ENCODE peak calls at places on chromosomes 3 and 15, in seven cellular contexts. H is ovary, T is adipocyte, W is esophagus muscularis mucosa, X is stomach, P is HepG2, M is hepatocyte. Z is an unnamed sample.

GRCh38 chr3:114490829-114491228 is 197.0 kb downstream of the TIGIT start:
- DNase-seq in M (no peak), W (no peak), X (no peak), P (no peak), H (no peak), T (no peak), Z (no peak)

GRCh38 chr3:53726654-53727053 is 119.6 kb downstream of the CHDH start:
- DNase-seq in H (no peak), T (no peak), X (no peak), M (no peak), W (no peak), P (no peak), Z (no peak)

GRCh38 chr3:132543016-132543739 is 53.9 kb upstream of the ACKR4 start:
- DNase-seq in T (peak; percentile 92), P (peak; percentile 53), H (no peak), X (no peak), W (no peak), M (peak; percentile 26), Z (no peak)

GRCh38 chr3:59510576-59510975 is 460.8 kb upstream of the CFAP20DC start:
- DNase-seq in W (no peak), T (no peak), H (no peak), M (no peak), P (no peak), X (no peak), Z (no peak)

GRCh38 chr15:99169769-99170311 is 65.0 kb downstream of the SYNM start:
- DNase-seq in X (no peak), P (no peak), M (peak; percentile 48), H (peak; percentile 42), W (peak; percentile 93), T (peak; percentile 65), Z (no peak)

GRCh38 chr15:92623435-92623834 is 32.1 kb downstream of the FAM174B start:
- DNase-seq in T (no peak), X (no peak), M (no peak), H (no peak), W (no peak), P (no peak), Z (peak; percentile 73)

GRCh38 chr3:16523778-16524177 is 10.3 kb upstream of the RFTN1 start:
- DNase-seq in P (no peak), M (no peak), W (no peak), X (no peak), T (no peak), H (no peak), Z (no peak)

GRCh38 chr3:10946526-10946925 is 46.0 kb upstream of the SLC6A1 start:
- DNase-seq in P (no peak), X (no peak), W (no peak), H (no peak), M (no peak), T (no peak), Z (no peak)

GRCh38 chr3:152389316-152389934 is 120.7 kb downstream of the MBNL1 start:
- DNase-seq in W (no peak), P (no peak), M (no peak), H (no peak), T (no peak), X (no peak), Z (no peak)

GRCh38 chr3:24242012-24242698 is 252.5 kb downstream of the THRB start:
- DNase-seq in H (no peak), X (peak; percentile 31), M (no peak), P (no peak), W (no peak), T (peak; percentile 84), Z (no peak)

GRCh38 chr3:28575100-28575747 is 226.6 kb upstream of the AZI2 start:
- DNase-seq in X (peak; percentile 26), H (no peak), P (no peak), M (peak; percentile 37), T (peak; percentile 8), W (no peak), Z (peak; percentile 34)

GRCh38 chr15:69610264-69610663 is 157.6 kb downstream of the RPLP1 start:
- DNase-seq in T (peak; percentile 42), P (no peak), H (no peak), W (no peak), M (no peak), X (no peak), Z (no peak)

GRCh38 chr15:39624806-39625205 is 43.9 kb downstream of the THBS1 start:
- DNase-seq in W (no peak), X (peak; percentile 39), H (peak; percentile 42), T (peak; percentile 75), M (peak; percentile 43), P (peak; percentile 50), Z (peak; percentile 68)

GRCh38 chr3:61564405-61565059 is 3.2 kb downstream of the PTPRG start:
- DNase-seq in M (peak; percentile 90), P (no peak), X (peak; percentile 66), W (no peak), T (peak; percentile 85), H (peak; percentile 90), Z (peak; percentile 90)

GRCh38 chr3:79973917-79974595 is 206.3 kb upstream of the ROBO1 start:
- DNase-seq in W (no peak), X (no peak), P (no peak), H (no peak), T (peak; percentile 4), M (no peak), Z (no peak)

GRCh38 chr3:157819415-157819814 is 286.8 kb downstream of the SHOX2 start:
- DNase-seq in X (no peak), W (no peak), T (no peak), M (no peak), P (no peak), H (no peak), Z (no peak)

GRCh38 chr3:128484404-128485282 is 8.4 kb downstream of the GATA2 start:
- DNase-seq in H (no peak), X (no peak), P (no peak), W (no peak), T (peak; percentile 62), M (no peak), Z (peak; percentile 39)

GRCh38 chr15:74387988-74388955 is 20.8 kb upstream of the CYP11A1 start:
- DNase-seq in X (no peak), M (no peak), P (peak; percentile 43), T (no peak), H (no peak), W (no peak), Z (no peak)

DNA sequence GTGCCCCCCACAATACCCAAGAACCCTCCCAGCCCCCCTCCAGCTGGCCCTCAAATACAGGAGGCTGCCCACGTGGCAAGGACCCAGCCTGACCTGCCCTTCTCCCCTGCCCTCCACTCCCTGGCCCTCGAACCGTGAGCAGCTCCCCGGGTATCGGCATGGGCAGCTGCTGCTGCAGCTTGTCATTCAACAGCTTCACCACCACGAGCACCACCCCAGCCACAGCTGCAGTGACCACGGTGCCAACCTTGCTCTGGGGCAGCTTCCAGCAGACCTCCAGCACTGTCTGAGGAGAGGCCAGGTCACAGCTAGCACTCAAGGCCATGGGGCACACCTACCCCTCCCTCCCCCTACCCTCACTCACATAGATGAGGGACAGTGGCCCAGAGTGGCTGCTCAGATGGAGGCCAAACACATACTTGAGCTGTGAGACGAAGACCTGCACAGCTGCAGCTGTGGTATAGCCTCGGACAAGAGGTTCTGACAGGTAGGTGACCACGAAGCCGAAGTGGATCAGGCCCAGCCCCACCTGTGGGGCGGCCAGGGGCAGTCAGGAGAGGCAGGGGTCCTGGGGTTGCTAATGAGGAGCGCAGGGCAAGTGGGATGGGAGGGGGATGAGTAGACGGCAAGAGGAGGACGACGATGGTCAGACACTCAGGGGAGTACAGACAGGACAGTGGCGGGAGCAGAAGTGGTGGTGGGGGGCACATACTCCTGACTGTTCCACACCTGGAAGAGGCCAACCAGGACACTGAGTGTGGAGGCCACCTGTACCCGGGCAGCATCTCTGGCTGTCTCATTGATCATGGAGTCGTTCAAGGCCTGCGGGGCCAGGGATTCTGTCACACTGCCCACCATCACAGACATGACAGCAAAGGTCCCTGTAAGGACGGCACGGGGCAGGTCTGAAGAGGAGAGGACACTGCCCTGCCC is 3.5 kb downstream of the SLC26A6 start:
- DNase-seq in T (no peak), W (no peak), P (no peak), M (no peak), H (no peak), X (no peak), Z (no peak)
- H3K36me3 ChIP-seq in T (peaks cover 69% of the 10 kb centered on the region), W (peaks cover 66% of the 10 kb centered on the region), P (peaks cover 27% of the 10 kb centered on the region), M (no peaks in the 10 kb centered on the region), H (no peaks in the 10 kb centered on the region), X (peaks cover 25% of the 10 kb centered on the region), Z (peaks cover 42% of the 10 kb centered on the region)

DNA sequence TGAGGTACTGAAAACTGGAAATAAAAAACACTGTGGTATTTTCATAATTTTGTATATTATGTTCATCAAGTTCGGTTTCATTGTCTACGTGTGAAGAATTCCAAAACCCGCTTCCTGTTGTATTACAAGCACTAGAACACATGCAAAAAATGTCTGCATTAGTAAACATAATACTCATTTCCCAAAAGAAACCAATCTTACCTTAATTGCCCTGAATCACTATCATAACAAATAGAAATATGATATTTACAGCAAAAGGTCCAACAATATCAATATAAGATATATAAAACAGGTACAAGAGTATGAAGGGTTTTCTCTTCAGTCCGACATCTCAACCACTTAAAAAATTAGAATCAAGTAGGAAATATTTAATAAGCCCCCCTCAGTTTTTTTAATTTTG is 26.3 kb upstream of the GP5 start:
- DNase-seq in P (no peak), T (no peak), W (no peak), X (no peak), M (no peak), H (no peak), Z (no peak)
- H3K36me3 ChIP-seq in P (peaks cover 18% of the 10 kb centered on the region), T (peaks cover 80% of the 10 kb centered on the region), W (peaks cover 34% of the 10 kb centered on the region), X (peaks cover 28% of the 10 kb centered on the region), M (no peaks in the 10 kb centered on the region), H (no peaks in the 10 kb centered on the region), Z (no peaks in the 10 kb centered on the region)

DNA sequence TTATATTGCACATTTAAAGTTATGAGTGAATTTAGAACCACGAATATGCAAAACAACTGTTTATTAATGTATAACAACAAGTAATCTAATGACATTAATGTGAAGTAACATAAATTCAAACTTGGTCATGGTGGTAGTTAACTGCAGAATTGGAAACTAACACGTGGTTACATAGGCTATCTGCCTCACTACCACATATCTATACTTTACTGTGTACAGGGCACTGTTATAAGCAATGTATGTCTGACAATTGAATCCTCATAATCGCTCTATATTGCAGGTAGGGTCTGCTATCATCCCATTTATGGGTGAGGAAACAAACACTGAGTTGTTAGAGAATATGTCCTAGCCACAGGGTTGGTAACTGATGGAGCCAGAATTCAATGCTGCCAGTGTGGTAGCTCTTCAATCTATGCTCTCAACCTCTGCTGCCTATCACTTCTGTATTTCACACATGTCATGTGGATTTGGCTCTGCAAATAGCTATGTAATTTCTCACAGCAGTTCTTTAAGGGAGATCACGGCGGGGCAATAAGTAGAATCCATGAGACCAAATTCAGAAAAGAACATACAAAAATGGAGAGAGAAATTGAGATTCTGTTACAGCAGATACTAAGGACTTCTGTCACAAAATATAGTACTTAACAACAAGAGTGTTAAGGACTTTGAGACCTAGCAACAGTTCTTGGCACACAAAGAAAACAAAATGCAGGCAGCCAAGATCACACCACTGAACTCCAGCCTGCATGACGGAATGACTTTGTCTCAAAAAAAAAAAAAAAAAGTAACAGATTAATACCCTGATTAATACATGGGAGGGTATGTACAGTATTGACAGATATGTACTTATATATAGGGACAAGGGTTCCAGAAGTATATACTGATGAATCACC is 100.0 kb upstream of the CSPG5 start:
- DNase-seq in T (no peak), W (no peak), P (no peak), H (no peak), M (no peak), X (no peak), Z (no peak)
- H3K36me3 ChIP-seq in T (peaks cover 71% of the 10 kb centered on the region), W (peaks cover 65% of the 10 kb centered on the region), P (peaks cover 17% of the 10 kb centered on the region), H (no peaks in the 10 kb centered on the region), M (peaks cover 3% of the 10 kb centered on the region), X (peaks cover 29% of the 10 kb centered on the region), Z (peaks cover 5% of the 10 kb centered on the region)

DNA sequence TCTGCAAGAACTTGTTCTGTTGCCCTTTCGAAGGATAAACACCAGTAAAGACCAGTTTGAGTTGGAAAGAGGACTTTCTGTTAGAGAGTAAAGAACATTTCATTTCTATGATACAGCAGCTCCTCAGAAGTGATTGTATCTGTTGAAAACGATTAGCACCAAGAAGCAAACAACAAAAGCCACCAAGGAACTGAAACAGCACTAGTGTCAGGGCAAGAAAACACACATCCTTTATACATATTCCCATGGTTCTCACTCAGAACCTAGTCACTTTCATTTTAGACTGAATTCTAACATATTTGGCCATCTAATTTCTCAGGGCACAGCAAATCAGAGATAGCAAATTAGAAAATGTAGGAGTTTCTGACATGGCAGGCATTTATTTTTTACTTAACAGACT is 116.1 kb downstream of the ATP1B3 start:
- DNase-seq in T (no peak), H (no peak), X (no peak), W (no peak), M (no peak), P (no peak), Z (no peak)
- H3K36me3 ChIP-seq in T (no peaks in the 10 kb centered on the region), H (no peaks in the 10 kb centered on the region), X (no peaks in the 10 kb centered on the region), W (no peaks in the 10 kb centered on the region), M (no peaks in the 10 kb centered on the region), P (peaks cover 2% of the 10 kb centered on the region), Z (peaks cover 10% of the 10 kb centered on the region)